ENCODE peak calls at places on chromosomes 13 and 19, in seven cellular contexts. One of them, this sample, is unnamed.

GRCh38 chr13:114099918-114100445 is 32.4 kb downstream of the RASA3 start:
- DNase-seq in anterior cingulate cortex: no peak
- DNase-seq in WERI-Rb-1: peak; percentile 67
- DNase-seq in amygdala: no peak
- DNase-seq in small intestine: peak; percentile 38
- DNase-seq in stimulated activated CD8-positive, alpha-beta memory T cell treated with anti-CD3 and anti-CD28 coated beads, Interleukin-12 subunit alpha, Interleukin-12 subunit beta, amount 100 ng/mL, for 4 hours: no peak
- DNase-seq in EL: peak; percentile 40
- DNase-seq in this sample: no peak

GRCh38 chr19:3931041-3931440 is 1.8 kb upstream of the NMRK2 start:
- DNase-seq in anterior cingulate cortex: no peak
- DNase-seq in WERI-Rb-1: no peak
- DNase-seq in amygdala: no peak
- DNase-seq in small intestine: no peak
- DNase-seq in stimulated activated CD8-positive, alpha-beta memory T cell treated with anti-CD3 and anti-CD28 coated beads, Interleukin-12 subunit alpha, Interleukin-12 subunit beta, amount 100 ng/mL, for 4 hours: no peak
- DNase-seq in EL: no peak
- DNase-seq in this sample: no peak

GRCh38 chr13:106835477-106835876 is 267.5 kb upstream of the ARGLU1 start:
- DNase-seq in anterior cingulate cortex: no peak
- DNase-seq in WERI-Rb-1: no peak
- DNase-seq in amygdala: no peak
- DNase-seq in small intestine: no peak
- DNase-seq in stimulated activated CD8-positive, alpha-beta memory T cell treated with anti-CD3 and anti-CD28 coated beads, Interleukin-12 subunit alpha, Interleukin-12 subunit beta, amount 100 ng/mL, for 4 hours: no peak
- DNase-seq in EL: no peak
- DNase-seq in this sample: no peak

GRCh38 chr13:98570929-98571372 is 6.0 kb downstream of the STK24 start:
- DNase-seq in anterior cingulate cortex: no peak
- DNase-seq in WERI-Rb-1: no peak
- DNase-seq in amygdala: no peak
- DNase-seq in small intestine: peak; percentile 80
- DNase-seq in stimulated activated CD8-positive, alpha-beta memory T cell treated with anti-CD3 and anti-CD28 coated beads, Interleukin-12 subunit alpha, Interleukin-12 subunit beta, amount 100 ng/mL, for 4 hours: no peak
- DNase-seq in EL: no peak
- DNase-seq in this sample: no peak

GRCh38 chr19:28990522-28990921 is 222.4 kb downstream of the UQCRFS1 start:
- DNase-seq in anterior cingulate cortex: no peak
- DNase-seq in WERI-Rb-1: no peak
- DNase-seq in amygdala: no peak
- DNase-seq in small intestine: no peak
- DNase-seq in stimulated activated CD8-positive, alpha-beta memory T cell treated with anti-CD3 and anti-CD28 coated beads, Interleukin-12 subunit alpha, Interleukin-12 subunit beta, amount 100 ng/mL, for 4 hours: no peak
- DNase-seq in EL: no peak
- DNase-seq in this sample: no peak

GRCh38 chr13:43686557-43686956 is 100.2 kb downstream of the ENOX1 start:
- DNase-seq in anterior cingulate cortex: no peak
- DNase-seq in WERI-Rb-1: no peak
- DNase-seq in amygdala: no peak
- DNase-seq in small intestine: no peak
- DNase-seq in stimulated activated CD8-positive, alpha-beta memory T cell treated with anti-CD3 and anti-CD28 coated beads, Interleukin-12 subunit alpha, Interleukin-12 subunit beta, amount 100 ng/mL, for 4 hours: no peak
- DNase-seq in EL: peak; percentile 95
- DNase-seq in this sample: no peak

GRCh38 chr19:3977242-3978143 is 6.6 kb upstream of the DAPK3 start:
- DNase-seq in anterior cingulate cortex: no peak
- DNase-seq in WERI-Rb-1: no peak
- DNase-seq in amygdala: no peak
- DNase-seq in small intestine: no peak
- DNase-seq in stimulated activated CD8-positive, alpha-beta memory T cell treated with anti-CD3 and anti-CD28 coated beads, Interleukin-12 subunit alpha, Interleukin-12 subunit beta, amount 100 ng/mL, for 4 hours: no peak
- DNase-seq in EL: no peak
- DNase-seq in this sample: no peak

GRCh38 chr13:77386880-77387606 is 60.1 kb upstream of the MYCBP2 start:
- DNase-seq in anterior cingulate cortex: no peak
- DNase-seq in WERI-Rb-1: no peak
- DNase-seq in amygdala: no peak
- DNase-seq in small intestine: no peak
- DNase-seq in stimulated activated CD8-positive, alpha-beta memory T cell treated with anti-CD3 and anti-CD28 coated beads, Interleukin-12 subunit alpha, Interleukin-12 subunit beta, amount 100 ng/mL, for 4 hours: no peak
- DNase-seq in EL: peak; percentile 85
- DNase-seq in this sample: no peak

GRCh38 chr13:96650301-96650886 is 343.9 kb downstream of the OXGR1 start:
- DNase-seq in anterior cingulate cortex: no peak
- DNase-seq in WERI-Rb-1: no peak
- DNase-seq in amygdala: no peak
- DNase-seq in small intestine: no peak
- DNase-seq in stimulated activated CD8-positive, alpha-beta memory T cell treated with anti-CD3 and anti-CD28 coated beads, Interleukin-12 subunit alpha, Interleukin-12 subunit beta, amount 100 ng/mL, for 4 hours: no peak
- DNase-seq in EL: peak; percentile 82
- DNase-seq in this sample: no peak

GRCh38 chr19:17889609-17890214 is 18.0 kb downstream of the SLC5A5 start:
- DNase-seq in anterior cingulate cortex: no peak
- DNase-seq in WERI-Rb-1: no peak
- DNase-seq in amygdala: no peak
- DNase-seq in small intestine: no peak
- DNase-seq in stimulated activated CD8-positive, alpha-beta memory T cell treated with anti-CD3 and anti-CD28 coated beads, Interleukin-12 subunit alpha, Interleukin-12 subunit beta, amount 100 ng/mL, for 4 hours: no peak
- DNase-seq in EL: peak; percentile 33
- DNase-seq in this sample: no peak

GRCh38 chr19:18274776-18275356 is 614 bp upstream of the IQCN start:
- DNase-seq in anterior cingulate cortex: peak; percentile 24
- DNase-seq in WERI-Rb-1: peak; percentile 34
- DNase-seq in amygdala: peak; percentile 38
- DNase-seq in small intestine: peak; percentile 95
- DNase-seq in stimulated activated CD8-positive, alpha-beta memory T cell treated with anti-CD3 and anti-CD28 coated beads, Interleukin-12 subunit alpha, Interleukin-12 subunit beta, amount 100 ng/mL, for 4 hours: no peak
- DNase-seq in EL: peak; percentile 91
- DNase-seq in this sample: peak; percentile 95

GRCh38 chr19:55157064-55157908 is at the start of gene TNNI3:
- DNase-seq in anterior cingulate cortex: no peak
- DNase-seq in WERI-Rb-1: no peak
- DNase-seq in amygdala: no peak
- DNase-seq in small intestine: no peak
- DNase-seq in stimulated activated CD8-positive, alpha-beta memory T cell treated with anti-CD3 and anti-CD28 coated beads, Interleukin-12 subunit alpha, Interleukin-12 subunit beta, amount 100 ng/mL, for 4 hours: no peak
- DNase-seq in EL: no peak
- DNase-seq in this sample: no peak

GRCh38 chr19:3116621-3117020 is 19.2 kb upstream of the GNA15 start:
- DNase-seq in anterior cingulate cortex: no peak
- DNase-seq in WERI-Rb-1: no peak
- DNase-seq in amygdala: no peak
- DNase-seq in small intestine: no peak
- DNase-seq in stimulated activated CD8-positive, alpha-beta memory T cell treated with anti-CD3 and anti-CD28 coated beads, Interleukin-12 subunit alpha, Interleukin-12 subunit beta, amount 100 ng/mL, for 4 hours: no peak
- DNase-seq in EL: no peak
- DNase-seq in this sample: no peak

GRCh38 chr13:52061587-52061986 is 37.1 kb downstream of the UTP14C start:
- DNase-seq in anterior cingulate cortex: no peak
- DNase-seq in WERI-Rb-1: no peak
- DNase-seq in amygdala: no peak
- DNase-seq in small intestine: no peak
- DNase-seq in stimulated activated CD8-positive, alpha-beta memory T cell treated with anti-CD3 and anti-CD28 coated beads, Interleukin-12 subunit alpha, Interleukin-12 subunit beta, amount 100 ng/mL, for 4 hours: no peak
- DNase-seq in EL: no peak
- DNase-seq in this sample: no peak

GRCh38 chr19:1259206-1259872 is 9.8 kb upstream of the CIRBP start:
- DNase-seq in anterior cingulate cortex: no peak
- DNase-seq in WERI-Rb-1: peak; percentile 68
- DNase-seq in amygdala: peak; percentile 24
- DNase-seq in small intestine: peak; percentile 88
- DNase-seq in stimulated activated CD8-positive, alpha-beta memory T cell treated with anti-CD3 and anti-CD28 coated beads, Interleukin-12 subunit alpha, Interleukin-12 subunit beta, amount 100 ng/mL, for 4 hours: peak; percentile 60
- DNase-seq in EL: peak; percentile 74
- DNase-seq in this sample: no peak

GRCh38 chr19:58311345-58311744 is 6.2 kb downstream of the ERVK3-1 start:
- DNase-seq in anterior cingulate cortex: no peak
- DNase-seq in WERI-Rb-1: no peak
- DNase-seq in amygdala: no peak
- DNase-seq in small intestine: no peak
- DNase-seq in stimulated activated CD8-positive, alpha-beta memory T cell treated with anti-CD3 and anti-CD28 coated beads, Interleukin-12 subunit alpha, Interleukin-12 subunit beta, amount 100 ng/mL, for 4 hours: no peak
- DNase-seq in EL: no peak
- DNase-seq in this sample: peak; percentile 88

GRCh38 chr19:46428278-46429141 is at the start of gene PNMA8C:
- DNase-seq in anterior cingulate cortex: peak; percentile 48
- DNase-seq in WERI-Rb-1: no peak
- DNase-seq in amygdala: peak; percentile 76
- DNase-seq in small intestine: peak; percentile 25
- DNase-seq in stimulated activated CD8-positive, alpha-beta memory T cell treated with anti-CD3 and anti-CD28 coated beads, Interleukin-12 subunit alpha, Interleukin-12 subunit beta, amount 100 ng/mL, for 4 hours: peak; percentile 29
- DNase-seq in EL: peak; percentile 67
- DNase-seq in this sample: peak; percentile 97

GRCh38 chr13:30576528-30576927 is 41.2 kb upstream of the USPL1 start:
- DNase-seq in anterior cingulate cortex: no peak
- DNase-seq in WERI-Rb-1: no peak
- DNase-seq in amygdala: no peak
- DNase-seq in small intestine: peak; percentile 29
- DNase-seq in stimulated activated CD8-positive, alpha-beta memory T cell treated with anti-CD3 and anti-CD28 coated beads, Interleukin-12 subunit alpha, Interleukin-12 subunit beta, amount 100 ng/mL, for 4 hours: no peak
- DNase-seq in EL: peak; percentile 68
- DNase-seq in this sample: no peak

GRCh38 chr13:93559718-93560117 is 333.1 kb downstream of the GPC6 start:
- DNase-seq in anterior cingulate cortex: no peak
- DNase-seq in WERI-Rb-1: no peak
- DNase-seq in amygdala: no peak
- DNase-seq in small intestine: no peak
- DNase-seq in stimulated activated CD8-positive, alpha-beta memory T cell treated with anti-CD3 and anti-CD28 coated beads, Interleukin-12 subunit alpha, Interleukin-12 subunit beta, amount 100 ng/mL, for 4 hours: no peak
- DNase-seq in EL: peak; percentile 69
- DNase-seq in this sample: no peak

GRCh38 chr13:83879431-83880171 is 2.7 kb downstream of the SLITRK1 start:
- DNase-seq in anterior cingulate cortex: peak; percentile 68
- DNase-seq in WERI-Rb-1: peak; percentile 33
- DNase-seq in amygdala: peak; percentile 79
- DNase-seq in small intestine: no peak
- DNase-seq in stimulated activated CD8-positive, alpha-beta memory T cell treated with anti-CD3 and anti-CD28 coated beads, Interleukin-12 subunit alpha, Interleukin-12 subunit beta, amount 100 ng/mL, for 4 hours: no peak
- DNase-seq in EL: peak; percentile 55
- DNase-seq in this sample: peak; percentile 70

GRCh38 chr13:76808927-76809326 is 77.3 kb downstream of the KCTD12 start:
- DNase-seq in anterior cingulate cortex: no peak
- DNase-seq in WERI-Rb-1: no peak
- DNase-seq in amygdala: no peak
- DNase-seq in small intestine: no peak
- DNase-seq in stimulated activated CD8-positive, alpha-beta memory T cell treated with anti-CD3 and anti-CD28 coated beads, Interleukin-12 subunit alpha, Interleukin-12 subunit beta, amount 100 ng/mL, for 4 hours: no peak
- DNase-seq in EL: no peak
- DNase-seq in this sample: no peak

GRCh38 chr13:76837811-76838210 is 48.4 kb downstream of the KCTD12 start:
- DNase-seq in anterior cingulate cortex: no peak
- DNase-seq in WERI-Rb-1: no peak
- DNase-seq in amygdala: no peak
- DNase-seq in small intestine: no peak
- DNase-seq in stimulated activated CD8-positive, alpha-beta memory T cell treated with anti-CD3 and anti-CD28 coated beads, Interleukin-12 subunit alpha, Interleukin-12 subunit beta, amount 100 ng/mL, for 4 hours: no peak
- DNase-seq in EL: no peak
- DNase-seq in this sample: no peak

GRCh38 chr13:111945086-111945485 is 121.9 kb upstream of the SOX1 start:
- DNase-seq in anterior cingulate cortex: no peak
- DNase-seq in WERI-Rb-1: no peak
- DNase-seq in amygdala: no peak
- DNase-seq in small intestine: no peak
- DNase-seq in stimulated activated CD8-positive, alpha-beta memory T cell treated with anti-CD3 and anti-CD28 coated beads, Interleukin-12 subunit alpha, Interleukin-12 subunit beta, amount 100 ng/mL, for 4 hours: no peak
- DNase-seq in EL: no peak
- DNase-seq in this sample: no peak

GRCh38 chr19:18871543-18871942 is 24.4 kb downstream of the CERS1 start:
- DNase-seq in anterior cingulate cortex: no peak
- DNase-seq in WERI-Rb-1: peak; percentile 83
- DNase-seq in amygdala: no peak
- DNase-seq in small intestine: no peak
- DNase-seq in stimulated activated CD8-positive, alpha-beta memory T cell treated with anti-CD3 and anti-CD28 coated beads, Interleukin-12 subunit alpha, Interleukin-12 subunit beta, amount 100 ng/mL, for 4 hours: no peak
- DNase-seq in EL: no peak
- DNase-seq in this sample: no peak

GRCh38 chr19:2782357-2782935 is 627 bp downstream of the SGTA start:
- DNase-seq in anterior cingulate cortex: no peak
- DNase-seq in WERI-Rb-1: no peak
- DNase-seq in amygdala: no peak
- DNase-seq in small intestine: peak; percentile 7
- DNase-seq in stimulated activated CD8-positive, alpha-beta memory T cell treated with anti-CD3 and anti-CD28 coated beads, Interleukin-12 subunit alpha, Interleukin-12 subunit beta, amount 100 ng/mL, for 4 hours: no peak
- DNase-seq in EL: no peak
- DNase-seq in this sample: no peak

GRCh38 chr19:41350735-41351338 is 2.9 kb downstream of the TGFB1 start:
- DNase-seq in anterior cingulate cortex: no peak
- DNase-seq in WERI-Rb-1: no peak
- DNase-seq in amygdala: no peak
- DNase-seq in small intestine: peak; percentile 35
- DNase-seq in stimulated activated CD8-positive, alpha-beta memory T cell treated with anti-CD3 and anti-CD28 coated beads, Interleukin-12 subunit alpha, Interleukin-12 subunit beta, amount 100 ng/mL, for 4 hours: no peak
- DNase-seq in EL: peak; percentile 34
- DNase-seq in this sample: no peak

GRCh38 chr13:76723551-76724232 is 162.5 kb downstream of the KCTD12 start:
- DNase-seq in anterior cingulate cortex: no peak
- DNase-seq in WERI-Rb-1: no peak
- DNase-seq in amygdala: no peak
- DNase-seq in small intestine: no peak
- DNase-seq in stimulated activated CD8-positive, alpha-beta memory T cell treated with anti-CD3 and anti-CD28 coated beads, Interleukin-12 subunit alpha, Interleukin-12 subunit beta, amount 100 ng/mL, for 4 hours: no peak
- DNase-seq in EL: peak; percentile 85
- DNase-seq in this sample: peak; percentile 79

GRCh38 chr13:75465236-75465635 is 16.7 kb downstream of the TBC1D4 start:
- DNase-seq in anterior cingulate cortex: no peak
- DNase-seq in WERI-Rb-1: no peak
- DNase-seq in amygdala: no peak
- DNase-seq in small intestine: no peak
- DNase-seq in stimulated activated CD8-positive, alpha-beta memory T cell treated with anti-CD3 and anti-CD28 coated beads, Interleukin-12 subunit alpha, Interleukin-12 subunit beta, amount 100 ng/mL, for 4 hours: no peak
- DNase-seq in EL: no peak
- DNase-seq in this sample: no peak

GRCh38 chr19:46963093-46963734 is 56.4 kb upstream of the NPAS1 start:
- DNase-seq in anterior cingulate cortex: no peak
- DNase-seq in WERI-Rb-1: no peak
- DNase-seq in amygdala: no peak
- DNase-seq in small intestine: no peak
- DNase-seq in stimulated activated CD8-positive, alpha-beta memory T cell treated with anti-CD3 and anti-CD28 coated beads, Interleukin-12 subunit alpha, Interleukin-12 subunit beta, amount 100 ng/mL, for 4 hours: no peak
- DNase-seq in EL: peak; percentile 95
- DNase-seq in this sample: no peak

GRCh38 chr19:31332096-31332495 is 17.1 kb downstream of the TSHZ3 start:
- DNase-seq in anterior cingulate cortex: no peak
- DNase-seq in WERI-Rb-1: no peak
- DNase-seq in amygdala: no peak
- DNase-seq in small intestine: no peak
- DNase-seq in stimulated activated CD8-positive, alpha-beta memory T cell treated with anti-CD3 and anti-CD28 coated beads, Interleukin-12 subunit alpha, Interleukin-12 subunit beta, amount 100 ng/mL, for 4 hours: no peak
- DNase-seq in EL: peak; percentile 58
- DNase-seq in this sample: no peak

GRCh38 chr13:33383724-33384577 is 98.4 kb upstream of the STARD13 start:
- DNase-seq in anterior cingulate cortex: no peak
- DNase-seq in WERI-Rb-1: no peak
- DNase-seq in amygdala: no peak
- DNase-seq in small intestine: peak; percentile 22
- DNase-seq in stimulated activated CD8-positive, alpha-beta memory T cell treated with anti-CD3 and anti-CD28 coated beads, Interleukin-12 subunit alpha, Interleukin-12 subunit beta, amount 100 ng/mL, for 4 hours: no peak
- DNase-seq in EL: no peak
- DNase-seq in this sample: no peak

GRCh38 chr13:96811049-96811448 is 183.2 kb downstream of the OXGR1 start:
- DNase-seq in anterior cingulate cortex: no peak
- DNase-seq in WERI-Rb-1: no peak
- DNase-seq in amygdala: no peak
- DNase-seq in small intestine: no peak
- DNase-seq in stimulated activated CD8-positive, alpha-beta memory T cell treated with anti-CD3 and anti-CD28 coated beads, Interleukin-12 subunit alpha, Interleukin-12 subunit beta, amount 100 ng/mL, for 4 hours: no peak
- DNase-seq in EL: no peak
- DNase-seq in this sample: no peak

GRCh38 chr13:113653264-113654174 is 4.5 kb downstream of the ATP4B start:
- DNase-seq in anterior cingulate cortex: no peak
- DNase-seq in WERI-Rb-1: peak; percentile 10
- DNase-seq in amygdala: no peak
- DNase-seq in small intestine: no peak
- DNase-seq in stimulated activated CD8-positive, alpha-beta memory T cell treated with anti-CD3 and anti-CD28 coated beads, Interleukin-12 subunit alpha, Interleukin-12 subunit beta, amount 100 ng/mL, for 4 hours: no peak
- DNase-seq in EL: no peak
- DNase-seq in this sample: no peak

GRCh38 chr19:35104361-35104760 is 11.3 kb upstream of the FXYD3 start:
- DNase-seq in anterior cingulate cortex: no peak
- DNase-seq in WERI-Rb-1: no peak
- DNase-seq in amygdala: no peak
- DNase-seq in small intestine: no peak
- DNase-seq in stimulated activated CD8-positive, alpha-beta memory T cell treated with anti-CD3 and anti-CD28 coated beads, Interleukin-12 subunit alpha, Interleukin-12 subunit beta, amount 100 ng/mL, for 4 hours: no peak
- DNase-seq in EL: no peak
- DNase-seq in this sample: no peak

GRCh38 chr13:51246411-51247298 is 24.5 kb downstream of the FAM124A start:
- DNase-seq in anterior cingulate cortex: peak; percentile 82
- DNase-seq in WERI-Rb-1: no peak
- DNase-seq in amygdala: peak; percentile 79
- DNase-seq in small intestine: no peak
- DNase-seq in stimulated activated CD8-positive, alpha-beta memory T cell treated with anti-CD3 and anti-CD28 coated beads, Interleukin-12 subunit alpha, Interleukin-12 subunit beta, amount 100 ng/mL, for 4 hours: no peak
- DNase-seq in EL: no peak
- DNase-seq in this sample: peak; percentile 85

This sample was measured in posterior cingulate gyrus.